ENCODE peak calls at places on chromosomes 11 and 22, in ten cellular contexts. T, F, M, X, J, V, Y, W, C and Z are unnamed samples.

GRCh38 chr11:16786131-16786530 is 47.7 kb downstream of the C11orf58 start:
- DNase-seq in F (no peak), V (no peak), X (no peak), J (no peak), T (no peak), Y (no peak), C (no peak), M (no peak), W (no peak), Z (no peak)

GRCh38 chr11:69202511-69203221 is 46.9 kb downstream of the SMIM38 start:
- DNase-seq in C (no peak), Y (no peak), X (no peak), F (no peak), W (no peak), M (no peak), T (peak), J (no peak), V (no peak), Z (no peak)

GRCh38 chr22:46039531-46039930 is 62.6 kb upstream of the WNT7B start:
- DNase-seq in Y (no peak), C (no peak), W (no peak), T (no peak), V (no peak), J (no peak), M (no peak), X (no peak), F (no peak), Z (no peak)

GRCh38 chr22:37880668-37881440 is 25.2 kb upstream of the MICALL1 start:
- DNase-seq in Y (no peak), F (no peak), T (no peak), J (no peak), X (no peak), V (peak), C (no peak), W (peak), M (no peak), Z (peak)

GRCh38 chr22:44024288-44024908 is at the start of gene PARVB:
- DNase-seq in W (peak), C (no peak), V (peak), Y (peak), J (no peak), X (no peak), F (peak), M (peak), T (peak), Z (peak)

GRCh38 chr22:23608583-23608982 is 23.5 kb downstream of the DRICH1 start:
- DNase-seq in X (no peak), T (peak), M (no peak), Y (peak), V (no peak), W (no peak), J (no peak), C (no peak), F (no peak), Z (no peak)

GRCh38 chr11:128757235-128757711 is 63.4 kb downstream of the FLI1 start:
- DNase-seq in W (peak), C (peak), T (no peak), M (peak), F (peak), V (no peak), X (peak), J (no peak), Y (no peak), Z (no peak)

GRCh38 chr11:1218256-1218787 is 4.5 kb upstream of the MUC5B start:
- DNase-seq in C (no peak), X (no peak), V (no peak), F (no peak), M (peak), W (no peak), J (no peak), Y (no peak), T (no peak), Z (no peak)

GRCh38 chr22:38572065-38572464 is 2.1 kb upstream of the DMC1 start:
- DNase-seq in C (peak), T (no peak), W (peak), X (no peak), V (no peak), Y (no peak), M (no peak), F (peak), J (peak), Z (no peak)

GRCh38 chr11:69949327-69949726 is 128.8 kb upstream of the ANO1 start:
- DNase-seq in T (peak), F (no peak), J (peak), X (no peak), W (peak), M (peak), C (peak), V (no peak), Y (no peak), Z (no peak)

GRCh38 chr11:71305041-71305440 is 52.7 kb upstream of the SHANK2 start:
- DNase-seq in M (no peak), V (no peak), X (no peak), W (no peak), C (no peak), F (no peak), J (no peak), Y (no peak), T (peak), Z (no peak)

GRCh38 chr11:45162916-45163879 is 16.8 kb downstream of the PRDM11 start:
- DNase-seq in T (no peak), W (no peak), M (no peak), Y (no peak), J (no peak), X (no peak), C (no peak), V (no peak), F (no peak), Z (no peak)

GRCh38 chr11:72239849-72240460 is 4.0 kb downstream of the PHOX2A start:
- DNase-seq in Y (no peak), T (peak), J (no peak), M (peak), F (no peak), C (peak), W (peak), X (no peak), V (no peak), Z (no peak)

GRCh38 chr11:70000228-70000627 is 77.9 kb upstream of the ANO1 start:
- DNase-seq in F (no peak), V (no peak), C (no peak), W (no peak), Y (no peak), X (no peak), J (no peak), T (no peak), M (no peak), Z (no peak)